ENCODE peak calls at places on chromosomes 11 and 22, in seven cellular contexts. One of them, this sample, is unnamed.

GRCh38 chr22:46969961-46970360 is 207.5 kb downstream of the TBC1D22A start:
- DNase-seq in OCI-LY7: no peak
- DNase-seq in right cardiac atrium: no peak
- DNase-seq in heart right ventricle: no peak
- DNase-seq in CD4-positive, alpha-beta T cell: no peak
- DNase-seq in H1: no peak
- DNase-seq in mammary epithelial cell: no peak
- DNase-seq in this sample: no peak

GRCh38 chr11:17286332-17286731 is 9.8 kb downstream of the NUCB2 start:
- DNase-seq in mammary epithelial cell: no peak
- DNase-seq in right cardiac atrium: no peak
- DNase-seq in OCI-LY7: no peak
- DNase-seq in H1: no peak
- DNase-seq in heart right ventricle: no peak
- DNase-seq in CD4-positive, alpha-beta T cell: no peak
- DNase-seq in this sample: no peak

GRCh38 chr11:112797653-112798293 is 163.4 kb upstream of the NCAM1 start:
- DNase-seq in CD4-positive, alpha-beta T cell: no peak
- DNase-seq in H1: peak; percentile 43
- DNase-seq in OCI-LY7: no peak
- DNase-seq in right cardiac atrium: peak; percentile 68
- DNase-seq in heart right ventricle: no peak
- DNase-seq in mammary epithelial cell: peak; percentile 56
- DNase-seq in this sample: peak; percentile 36

GRCh38 chr22:17154971-17155370 is 4.1 kb downstream of the HDHD5 start:
- DNase-seq in mammary epithelial cell: no peak
- DNase-seq in H1: no peak
- DNase-seq in right cardiac atrium: no peak
- DNase-seq in CD4-positive, alpha-beta T cell: no peak
- DNase-seq in heart right ventricle: no peak
- DNase-seq in OCI-LY7: no peak
- DNase-seq in this sample: no peak

GRCh38 chr11:33064033-33064825 is 24.9 kb downstream of the TCP11L1 start:
- DNase-seq in CD4-positive, alpha-beta T cell: no peak
- DNase-seq in H1: no peak
- DNase-seq in right cardiac atrium: no peak
- DNase-seq in mammary epithelial cell: peak; percentile 44
- DNase-seq in OCI-LY7: no peak
- DNase-seq in heart right ventricle: no peak
- DNase-seq in this sample: no peak

GRCh38 chr11:64650923-64651523 is 60.0 kb downstream of the SLC22A12 start:
- DNase-seq in mammary epithelial cell: no peak
- DNase-seq in right cardiac atrium: no peak
- DNase-seq in OCI-LY7: peak; percentile 53
- DNase-seq in heart right ventricle: no peak
- DNase-seq in H1: no peak
- DNase-seq in CD4-positive, alpha-beta T cell: no peak
- DNase-seq in this sample: no peak

GRCh38 chr22:23705358-23705757 is 14.5 kb downstream of the RGL4 start:
- DNase-seq in CD4-positive, alpha-beta T cell: no peak
- DNase-seq in heart right ventricle: no peak
- DNase-seq in OCI-LY7: no peak
- DNase-seq in H1: no peak
- DNase-seq in mammary epithelial cell: peak; percentile 19
- DNase-seq in right cardiac atrium: no peak
- DNase-seq in this sample: no peak

GRCh38 chr22:37241351-37242142 is 2.5 kb downstream of the RAC2 start:
- DNase-seq in CD4-positive, alpha-beta T cell: peak; percentile 54
- DNase-seq in heart right ventricle: no peak
- DNase-seq in H1: no peak
- DNase-seq in right cardiac atrium: peak; percentile 51
- DNase-seq in mammary epithelial cell: no peak
- DNase-seq in OCI-LY7: no peak
- DNase-seq in this sample: no peak

GRCh38 chr11:72724021-72724561 is 28.1 kb downstream of the ARAP1 start:
- DNase-seq in heart right ventricle: no peak
- DNase-seq in H1: no peak
- DNase-seq in CD4-positive, alpha-beta T cell: no peak
- DNase-seq in right cardiac atrium: no peak
- DNase-seq in OCI-LY7: no peak
- DNase-seq in mammary epithelial cell: peak; percentile 20
- DNase-seq in this sample: no peak

GRCh38 chr11:128902515-128903066 is 11.4 kb downstream of the KCNJ5 start:
- DNase-seq in OCI-LY7: no peak
- DNase-seq in heart right ventricle: no peak
- DNase-seq in CD4-positive, alpha-beta T cell: no peak
- DNase-seq in mammary epithelial cell: peak; percentile 14
- DNase-seq in right cardiac atrium: no peak
- DNase-seq in H1: no peak
- DNase-seq in this sample: no peak

GRCh38 chr11:128207861-128208321 is 379.5 kb downstream of the ETS1 start:
- DNase-seq in right cardiac atrium: no peak
- DNase-seq in CD4-positive, alpha-beta T cell: no peak
- DNase-seq in mammary epithelial cell: peak; percentile 98
- DNase-seq in H1: no peak
- DNase-seq in heart right ventricle: no peak
- DNase-seq in OCI-LY7: no peak
- DNase-seq in this sample: no peak

GRCh38 chr11:111694851-111695250 is 71.3 kb downstream of the PPP2R1B start:
- DNase-seq in heart right ventricle: no peak
- DNase-seq in OCI-LY7: peak; percentile 58
- DNase-seq in CD4-positive, alpha-beta T cell: no peak
- DNase-seq in H1: no peak
- DNase-seq in right cardiac atrium: no peak
- DNase-seq in mammary epithelial cell: no peak
- DNase-seq in this sample: no peak

GRCh38 chr11:45933131-45933821 is 10.8 kb downstream of the LARGE2 start:
- DNase-seq in heart right ventricle: no peak
- DNase-seq in CD4-positive, alpha-beta T cell: no peak
- DNase-seq in mammary epithelial cell: peak; percentile 40
- DNase-seq in OCI-LY7: peak; percentile 89
- DNase-seq in right cardiac atrium: peak; percentile 29
- DNase-seq in H1: no peak
- DNase-seq in this sample: no peak

GRCh38 chr11:135069884-135070283 is 657.8 kb upstream of the B3GAT1 start:
- DNase-seq in OCI-LY7: no peak
- DNase-seq in CD4-positive, alpha-beta T cell: no peak
- DNase-seq in heart right ventricle: no peak
- DNase-seq in mammary epithelial cell: peak; percentile 3
- DNase-seq in right cardiac atrium: no peak
- DNase-seq in H1: no peak
- DNase-seq in this sample: no peak

GRCh38 chr11:125343732-125344131 is 152.3 kb downstream of the FEZ1 start:
- DNase-seq in OCI-LY7: no peak
- DNase-seq in mammary epithelial cell: no peak
- DNase-seq in H1: no peak
- DNase-seq in CD4-positive, alpha-beta T cell: no peak
- DNase-seq in heart right ventricle: no peak
- DNase-seq in right cardiac atrium: peak; percentile 47
- DNase-seq in this sample: no peak

GRCh38 chr22:39090426-39091064 is 6.5 kb upstream of the APOBEC3H start:
- DNase-seq in OCI-LY7: no peak
- DNase-seq in heart right ventricle: no peak
- DNase-seq in CD4-positive, alpha-beta T cell: peak; percentile 74
- DNase-seq in H1: no peak
- DNase-seq in mammary epithelial cell: peak; percentile 98
- DNase-seq in right cardiac atrium: peak; percentile 74
- DNase-seq in this sample: no peak

GRCh38 chr11:20067665-20068064 is 92.6 kb downstream of the DBX1 start:
- DNase-seq in CD4-positive, alpha-beta T cell: no peak
- DNase-seq in mammary epithelial cell: no peak
- DNase-seq in H1: no peak
- DNase-seq in OCI-LY7: no peak
- DNase-seq in right cardiac atrium: no peak
- DNase-seq in heart right ventricle: no peak
- DNase-seq in this sample: no peak

GRCh38 chr22:36332623-36333331 is 55.0 kb downstream of the MYH9 start:
- DNase-seq in mammary epithelial cell: peak; percentile 96
- DNase-seq in CD4-positive, alpha-beta T cell: peak; percentile 60
- DNase-seq in right cardiac atrium: no peak
- DNase-seq in OCI-LY7: peak; percentile 36
- DNase-seq in heart right ventricle: no peak
- DNase-seq in H1: no peak
- DNase-seq in this sample: no peak

GRCh38 chr22:32202539-32203180 is 2.2 kb downstream of the RFPL2 start:
- DNase-seq in CD4-positive, alpha-beta T cell: peak; percentile 41
- DNase-seq in heart right ventricle: peak; percentile 18
- DNase-seq in right cardiac atrium: peak; percentile 67
- DNase-seq in mammary epithelial cell: peak; percentile 51
- DNase-seq in OCI-LY7: peak; percentile 45
- DNase-seq in H1: no peak
- DNase-seq in this sample: no peak

GRCh38 chr11:64900263-64900678 is 16.7 kb downstream of the ATG2A start:
- DNase-seq in OCI-LY7: no peak
- DNase-seq in CD4-positive, alpha-beta T cell: peak; percentile 63
- DNase-seq in mammary epithelial cell: peak; percentile 92
- DNase-seq in heart right ventricle: no peak
- DNase-seq in right cardiac atrium: no peak
- DNase-seq in H1: no peak
- DNase-seq in this sample: no peak

GRCh38 chr11:8262552-8263108 is 1.0 kb downstream of the LMO1 start:
- DNase-seq in mammary epithelial cell: peak; percentile 51
- DNase-seq in H1: no peak
- DNase-seq in OCI-LY7: no peak
- DNase-seq in heart right ventricle: no peak
- DNase-seq in CD4-positive, alpha-beta T cell: no peak
- DNase-seq in right cardiac atrium: peak; percentile 70
- DNase-seq in this sample: no peak

GRCh38 chr11:8263109-8263768 is 439 bp downstream of the LMO1 start:
- DNase-seq in mammary epithelial cell: no peak
- DNase-seq in OCI-LY7: no peak
- DNase-seq in heart right ventricle: no peak
- DNase-seq in right cardiac atrium: no peak
- DNase-seq in H1: no peak
- DNase-seq in CD4-positive, alpha-beta T cell: no peak
- DNase-seq in this sample: no peak

GRCh38 chr11:8261921-8262551 is 1.6 kb downstream of the LMO1 start:
- DNase-seq in CD4-positive, alpha-beta T cell: peak; percentile 20
- DNase-seq in heart right ventricle: no peak
- DNase-seq in mammary epithelial cell: no peak
- DNase-seq in H1: no peak
- DNase-seq in OCI-LY7: no peak
- DNase-seq in right cardiac atrium: no peak
- DNase-seq in this sample: no peak

GRCh38 chr11:8265681-8266241 is 2.1 kb upstream of the LMO1 start:
- DNase-seq in CD4-positive, alpha-beta T cell: peak; percentile 31
- DNase-seq in OCI-LY7: no peak
- DNase-seq in heart right ventricle: no peak
- DNase-seq in right cardiac atrium: no peak
- DNase-seq in H1: no peak
- DNase-seq in mammary epithelial cell: no peak
- DNase-seq in this sample: no peak

GRCh38 chr11:8263769-8264410 is at the start of gene LMO1:
- DNase-seq in heart right ventricle: peak; percentile 82
- DNase-seq in OCI-LY7: peak; percentile 62
- DNase-seq in right cardiac atrium: peak; percentile 90
- DNase-seq in H1: no peak
- DNase-seq in mammary epithelial cell: peak; percentile 49
- DNase-seq in CD4-positive, alpha-beta T cell: peak; percentile 78
- DNase-seq in this sample: peak; percentile 85
- H3K27ac ChIP-seq in heart right ventricle: no peak within 1 kb of the TSS
- H3K27ac ChIP-seq in OCI-LY7: no peak within 1 kb of the TSS
- H3K27ac ChIP-seq in right cardiac atrium: no peak within 1 kb of the TSS
- H3K27ac ChIP-seq in H1: no peak within 1 kb of the TSS
- H3K27ac ChIP-seq in mammary epithelial cell: no peak within 1 kb of the TSS
- H3K27ac ChIP-seq in CD4-positive, alpha-beta T cell: no peak within 1 kb of the TSS
- H3K27ac ChIP-seq in this sample: no peak within 1 kb of the TSS

DNA sequence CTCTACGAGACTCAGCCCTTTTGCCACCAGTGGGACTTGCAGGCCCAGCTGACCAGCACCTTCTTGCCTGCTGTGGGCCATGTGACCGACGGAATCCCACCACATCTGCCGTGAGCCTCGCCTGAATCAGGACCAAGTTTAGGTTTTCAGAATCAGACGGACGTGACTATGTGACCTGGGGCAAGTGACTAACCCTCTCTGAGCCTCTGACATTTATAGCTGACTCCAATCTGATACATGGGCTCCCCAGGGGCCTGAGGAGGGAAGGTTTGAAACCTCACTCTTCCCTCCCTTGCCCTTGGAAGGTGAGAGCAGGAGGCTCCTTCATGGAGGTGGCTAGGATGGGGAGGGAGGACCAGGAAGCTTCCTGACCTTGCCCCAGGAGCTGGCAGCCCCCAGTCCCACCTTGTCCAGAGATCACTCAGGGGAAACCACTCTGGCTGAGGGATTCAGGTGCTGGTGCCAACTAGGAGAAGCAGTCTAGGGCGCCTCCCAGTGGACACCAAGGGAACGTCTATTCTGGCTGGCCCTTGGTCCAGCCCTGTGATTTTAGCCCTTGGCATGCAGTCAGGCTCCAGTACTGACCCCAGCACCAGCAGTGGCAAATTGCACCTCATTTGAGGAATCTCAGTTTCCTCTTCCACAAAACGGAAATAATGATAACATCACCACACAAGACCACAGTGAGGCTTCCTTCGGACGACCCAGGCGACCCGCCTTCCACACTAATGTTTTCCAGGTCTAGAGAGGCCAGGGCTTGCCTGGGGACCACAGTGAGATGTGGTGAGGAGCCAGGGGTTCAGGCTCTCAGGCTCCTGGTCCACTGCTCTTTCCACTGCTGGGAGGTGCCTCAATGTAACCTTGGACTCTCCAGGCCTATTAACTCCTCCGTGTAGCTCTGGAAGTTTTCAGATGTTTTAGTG is 47.2 kb upstream of the SYT7 start:
- DNase-seq in heart right ventricle: peak; percentile 77
- DNase-seq in H1: no peak
- DNase-seq in CD4-positive, alpha-beta T cell: no peak
- DNase-seq in OCI-LY7: peak; percentile 31
- DNase-seq in right cardiac atrium: peak; percentile 80
- DNase-seq in mammary epithelial cell: peak; percentile 59
- DNase-seq in this sample: no peak
- H3K27ac ChIP-seq in heart right ventricle: no peak overlapping the region
- H3K27ac ChIP-seq in H1: no peak overlapping the region
- H3K27ac ChIP-seq in CD4-positive, alpha-beta T cell: no peak overlapping the region
- H3K27ac ChIP-seq in OCI-LY7: no peak overlapping the region
- H3K27ac ChIP-seq in right cardiac atrium: peak overlapping the region; percentile 96
- H3K27ac ChIP-seq in mammary epithelial cell: no peak overlapping the region
- H3K27ac ChIP-seq in this sample: no peak overlapping the region

GRCh38 chr11:101881586-101881985 is 33.2 kb upstream of the CEP126 start:
- DNase-seq in OCI-LY7: no peak
- DNase-seq in right cardiac atrium: no peak
- DNase-seq in heart right ventricle: no peak
- DNase-seq in CD4-positive, alpha-beta T cell: no peak
- DNase-seq in H1: no peak
- DNase-seq in mammary epithelial cell: no peak
- DNase-seq in this sample: no peak

GRCh38 chr11:101880208-101880607 is 34.6 kb upstream of the CEP126 start:
- DNase-seq in H1: no peak
- DNase-seq in OCI-LY7: peak; percentile 61
- DNase-seq in mammary epithelial cell: peak; percentile 33
- DNase-seq in heart right ventricle: no peak
- DNase-seq in CD4-positive, alpha-beta T cell: no peak
- DNase-seq in right cardiac atrium: no peak
- DNase-seq in this sample: no peak

GRCh38 chr11:101885631-101886030 is 29.2 kb upstream of the CEP126 start:
- DNase-seq in CD4-positive, alpha-beta T cell: no peak
- DNase-seq in OCI-LY7: no peak
- DNase-seq in H1: no peak
- DNase-seq in mammary epithelial cell: no peak
- DNase-seq in right cardiac atrium: no peak
- DNase-seq in heart right ventricle: no peak
- DNase-seq in this sample: no peak
- H3K27ac ChIP-seq in CD4-positive, alpha-beta T cell: no peak overlapping the region
- H3K27ac ChIP-seq in OCI-LY7: no peak overlapping the region
- H3K27ac ChIP-seq in H1: no peak overlapping the region
- H3K27ac ChIP-seq in mammary epithelial cell: no peak overlapping the region
- H3K27ac ChIP-seq in right cardiac atrium: no peak overlapping the region
- H3K27ac ChIP-seq in heart right ventricle: no peak overlapping the region
- H3K27ac ChIP-seq in this sample: no peak overlapping the region

GRCh38 chr22:43919106-43919965 is 4.3 kb upstream of the PNPLA3 start:
- DNase-seq in right cardiac atrium: no peak
- DNase-seq in CD4-positive, alpha-beta T cell: no peak
- DNase-seq in mammary epithelial cell: peak; percentile 72
- DNase-seq in OCI-LY7: no peak
- DNase-seq in H1: no peak
- DNase-seq in heart right ventricle: no peak
- DNase-seq in this sample: no peak
- H3K27ac ChIP-seq in right cardiac atrium: no peak overlapping the region
- H3K27ac ChIP-seq in CD4-positive, alpha-beta T cell: no peak overlapping the region
- H3K27ac ChIP-seq in mammary epithelial cell: peak overlapping the region; percentile 33
- H3K27ac ChIP-seq in OCI-LY7: no peak overlapping the region
- H3K27ac ChIP-seq in H1: no peak overlapping the region
- H3K27ac ChIP-seq in heart right ventricle: no peak overlapping the region
- H3K27ac ChIP-seq in this sample: no peak overlapping the region